ENCODE peak calls at places on chromosomes 2 and 18, in five cellular contexts. C, F, Y, U and B are unnamed samples.

GRCh38 chr2:3639015-3639630 is 18.9 kb upstream of the ALLC start:
- DNase-seq in F (no peak), C (no peak), Y (no peak), U (no peak), B (no peak)

GRCh38 chr2:217714268-217714643 is 288.5 kb downstream of the TNS1 start:
- DNase-seq in C (no peak), Y (peak; percentile 43), F (no peak), U (peak; percentile 77), B (peak; percentile 36)

GRCh38 chr18:10317864-10318685 is 136.4 kb upstream of the APCDD1 start:
- DNase-seq in F (peak; percentile 27), U (no peak), C (no peak), Y (no peak), B (no peak)

GRCh38 chr2:188631037-188631794 is 339.5 kb downstream of the GULP1 start:
- DNase-seq in F (no peak), U (no peak), Y (no peak), C (no peak), B (no peak)

GRCh38 chr2:62410015-62410453 is 96.0 kb downstream of the TMEM17 start:
- DNase-seq in F (peak; percentile 24), U (no peak), C (no peak), Y (peak; percentile 16), B (no peak)

GRCh38 chr2:11775384-11775783 is 29.0 kb downstream of the LPIN1 start:
- DNase-seq in F (no peak), Y (no peak), U (peak; percentile 78), C (peak; percentile 87), B (no peak)

GRCh38 chr2:231483398-231484329 is 19.4 kb upstream of the NCL start:
- DNase-seq in F (peak; percentile 73), Y (no peak), U (peak; percentile 62), C (peak; percentile 39), B (no peak)

GRCh38 chr18:75810481-75810880 is 383.0 kb upstream of the SMIM21 start:
- DNase-seq in Y (no peak), C (no peak), U (no peak), F (no peak), B (no peak)

GRCh38 chr2:109057686-109058085 is 68.7 kb upstream of the EDAR start:
- DNase-seq in Y (no peak), F (no peak), C (no peak), U (no peak), B (no peak)

GRCh38 chr18:45081579-45082181 is 401.0 kb downstream of the SETBP1 start:
- DNase-seq in U (no peak), C (no peak), Y (no peak), F (no peak), B (no peak)

GRCh38 chr2:236705295-236706114 is 135.9 kb downstream of the ACKR3 start:
- DNase-seq in U (peak; percentile 74), F (no peak), Y (no peak), C (no peak), B (no peak)

GRCh38 chr2:20673686-20674308 is 6.9 kb downstream of the GDF7 start:
- DNase-seq in C (no peak), Y (no peak), F (no peak), U (no peak), B (no peak)

GRCh38 chr18:38611036-38611964 is 1045.7 kb upstream of the CELF4 start:
- DNase-seq in C (peak; percentile 93), Y (no peak), F (no peak), U (no peak), B (no peak)

GRCh38 chr18:75198046-75198445 is 10.9 kb downstream of the PTGR3 start:
- DNase-seq in C (no peak), U (peak; percentile 56), F (no peak), Y (no peak), B (no peak)

GRCh38 chr2:100884145-100884621 is 64.2 kb downstream of the NPAS2 start:
- DNase-seq in C (peak; percentile 11), U (no peak), Y (no peak), F (no peak), B (no peak)

GRCh38 chr2:128750328-128751165 is 431.9 kb upstream of the HS6ST1 start:
- DNase-seq in F (no peak), C (no peak), U (no peak), Y (no peak), B (no peak)

GRCh38 chr2:168851674-168852320 is 38.4 kb downstream of the SPC25 start:
- DNase-seq in C (no peak), F (no peak), Y (peak; percentile 50), U (peak; percentile 65), B (peak; percentile 91)

GRCh38 chr18:7084080-7084765 is 33.4 kb downstream of the LAMA1 start:
- DNase-seq in Y (no peak), U (peak; percentile 74), F (no peak), C (no peak), B (no peak)

GRCh38 chr2:224969095-224969494 is 73.2 kb downstream of the DOCK10 start:
- DNase-seq in F (no peak), U (no peak), Y (no peak), C (no peak), B (no peak)

GRCh38 chr2:174664084-174664759 is 66.6 kb upstream of the WIPF1 start:
- DNase-seq in Y (no peak), F (no peak), C (no peak), U (peak; percentile 63), B (no peak)

GRCh38 chr18:61236476-61237057 is 96.7 kb upstream of the CDH20 start:
- DNase-seq in Y (no peak), F (no peak), C (no peak), U (no peak), B (no peak)

GRCh38 chr18:12747530-12748315 is 44.9 kb downstream of the PSMG2 start:
- DNase-seq in U (no peak), F (no peak), Y (no peak), C (no peak), B (no peak)

GRCh38 chr2:233643128-233643527 is 6.9 kb downstream of the UGT1A10 start:
- DNase-seq in U (peak; percentile 1), Y (peak; percentile 45), F (peak; percentile 71), C (no peak), B (peak; percentile 54)

GRCh38 chr2:137865954-137866540 is 98.2 kb upstream of the HNMT start:
- DNase-seq in F (peak; percentile 80), U (peak; percentile 53), C (peak; percentile 45), Y (peak; percentile 48), B (peak; percentile 75)

GRCh38 chr18:673769-674168 is 16.3 kb downstream of the TYMS start:
- DNase-seq in F (no peak), Y (no peak), C (no peak), U (no peak), B (no peak)

GRCh38 chr18:28781616-28782362 is 604.9 kb upstream of the CDH2 start:
- DNase-seq in C (no peak), F (no peak), U (no peak), Y (no peak), B (no peak)

GRCh38 chr18:77133051-77133919 is 702 bp upstream of the MBP start:
- DNase-seq in Y (peak; percentile 49), C (no peak), F (peak; percentile 64), U (no peak), B (peak; percentile 45)

GRCh38 chr2:54103454-54104314 is 11.7 kb upstream of the ACYP2 start:
- DNase-seq in F (peak; percentile 78), Y (peak; percentile 83), C (peak; percentile 85), U (peak; percentile 83), B (peak; percentile 93)

DNA sequence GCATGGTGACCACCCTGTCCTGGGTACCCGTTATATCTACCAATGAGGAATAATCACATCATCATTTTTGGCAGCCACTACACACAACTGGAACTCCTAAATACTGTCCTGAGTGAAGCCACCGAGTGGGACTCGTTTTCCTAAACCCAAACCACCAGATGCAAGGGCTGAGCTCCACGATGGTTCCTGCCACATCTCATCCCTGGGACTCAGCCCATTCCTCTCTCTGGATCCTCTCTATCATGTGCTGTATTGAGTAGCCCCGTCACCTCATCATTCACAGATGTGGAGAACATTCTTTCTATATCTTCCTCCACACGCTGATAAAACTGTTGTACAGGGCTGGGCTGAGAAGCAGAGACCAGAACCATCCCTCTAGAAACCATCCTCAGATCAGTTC is 79.4 kb upstream of the SMAD7 start:
- DNase-seq in F (no peak), U (peak; percentile 20), C (no peak), Y (no peak), B (no peak)
- H3F3A ChIP-seq in F (no peaks in the 10 kb centered on the region), U (no peaks in the 10 kb centered on the region), C (no peaks in the 10 kb centered on the region), Y (no peaks in the 10 kb centered on the region), B (no peaks in the 10 kb centered on the region)

GRCh38 chr2:223877771-223878410 is 40.5 kb upstream of the AP1S3 start:
- DNase-seq in U (no peak), F (no peak), Y (no peak), C (no peak), B (no peak)

GRCh38 chr2:223870840-223871618 is 33.6 kb upstream of the AP1S3 start:
- DNase-seq in U (peak; percentile 22), F (no peak), C (no peak), Y (no peak), B (no peak)

GRCh38 chr2:223868005-223868404 is 30.6 kb upstream of the AP1S3 start:
- DNase-seq in C (peak; percentile 90), F (no peak), U (no peak), Y (no peak), B (no peak)

DNA sequence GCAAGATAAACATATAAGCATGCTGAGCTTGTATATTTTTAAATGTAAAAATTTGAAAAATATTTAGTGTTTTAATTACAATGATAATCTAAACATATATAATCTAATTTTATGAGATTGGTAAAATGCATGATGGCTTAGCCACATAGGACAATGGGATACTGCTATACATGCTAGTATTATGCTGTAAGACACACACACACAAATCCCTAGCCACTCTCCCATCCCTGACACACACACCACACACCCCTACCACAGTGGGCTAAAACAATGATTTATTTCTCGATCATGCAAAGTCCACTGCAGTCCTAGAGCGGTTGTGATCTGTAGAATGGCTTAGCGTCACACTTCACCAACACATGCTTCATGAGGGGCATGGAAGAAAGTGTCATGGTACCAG is 36.3 kb upstream of the AP1S3 start:
- DNase-seq in F (no peak), Y (no peak), C (no peak), U (no peak), B (no peak)
- H3K4me3 ChIP-seq in F (no peak overlapping the region), Y (no peak overlapping the region), C (no peak overlapping the region), U (no peak overlapping the region), B (no peak overlapping the region)

GRCh38 chr2:47725808-47726207 is 57.1 kb upstream of the MSH6 start:
- DNase-seq in Y (no peak), C (no peak), F (no peak), U (no peak), B (no peak)
- H3F3A ChIP-seq in Y (no peaks in the 10 kb centered on the region), C (no peaks in the 10 kb centered on the region), F (no peaks in the 10 kb centered on the region), U (no peaks in the 10 kb centered on the region), B (no peaks in the 10 kb centered on the region)

GRCh38 chr18:78704960-78705600 is 274.5 kb upstream of the SALL3 start:
- DNase-seq in C (no peak), U (no peak), F (no peak), Y (no peak), B (no peak)

GRCh38 chr18:78698914-78699313 is 280.7 kb upstream of the SALL3 start:
- DNase-seq in C (no peak), Y (no peak), F (no peak), U (no peak), B (no peak)

GRCh38 chr18:78699516-78699915 is 280.1 kb upstream of the SALL3 start:
- DNase-seq in C (no peak), Y (no peak), F (no peak), U (no peak), B (no peak)

GRCh38 chr18:78701753-78702409 is 277.7 kb upstream of the SALL3 start:
- DNase-seq in F (no peak), C (no peak), U (no peak), Y (no peak), B (no peak)

GRCh38 chr18:78703297-78703696 is 276.3 kb upstream of the SALL3 start:
- DNase-seq in Y (no peak), U (no peak), C (no peak), F (peak; percentile 6), B (no peak)
- H3K4me3 ChIP-seq in Y (no peak overlapping the region), U (no peak overlapping the region), C (no peak overlapping the region), F (no peak overlapping the region), B (no peak overlapping the region)